ENCODE peak calls at places on chromosome 10, in seven cellular contexts. One of them, this sample, is unnamed.

GRCh38 chr10:132576671-132577349 is 39.2 kb downstream of the INPP5A start:
- DNase-seq in dorsolateral prefrontal cortex: no peak
- DNase-seq in D721Med: no peak
- DNase-seq in A673: no peak
- DNase-seq in suprapubic skin: no peak
- DNase-seq in uterus: no peak
- DNase-seq in neural crest cell: no peak
- DNase-seq in this sample: no peak

GRCh38 chr10:122127943-122128342 is 139.0 kb downstream of the TACC2 start:
- DNase-seq in D721Med: no peak
- DNase-seq in uterus: no peak
- DNase-seq in suprapubic skin: no peak
- DNase-seq in A673: no peak
- DNase-seq in dorsolateral prefrontal cortex: no peak
- DNase-seq in neural crest cell: no peak
- DNase-seq in this sample: no peak

GRCh38 chr10:86868353-86868752 is 89.1 kb downstream of the MMRN2 start:
- DNase-seq in uterus: no peak
- DNase-seq in neural crest cell: peak; percentile 31
- DNase-seq in dorsolateral prefrontal cortex: peak; percentile 34
- DNase-seq in suprapubic skin: no peak
- DNase-seq in A673: peak; percentile 92
- DNase-seq in D721Med: peak; percentile 26
- DNase-seq in this sample: no peak

GRCh38 chr10:68208424-68209042 is 23.4 kb downstream of the ATOH7 start:
- DNase-seq in suprapubic skin: no peak
- DNase-seq in neural crest cell: peak; percentile 51
- DNase-seq in dorsolateral prefrontal cortex: peak; percentile 50
- DNase-seq in uterus: no peak
- DNase-seq in A673: peak; percentile 85
- DNase-seq in D721Med: no peak
- DNase-seq in this sample: no peak

GRCh38 chr10:97356318-97356914 is 21.9 kb upstream of the FRAT2 start:
- DNase-seq in suprapubic skin: no peak
- DNase-seq in dorsolateral prefrontal cortex: no peak
- DNase-seq in uterus: no peak
- DNase-seq in D721Med: no peak
- DNase-seq in A673: no peak
- DNase-seq in neural crest cell: no peak
- DNase-seq in this sample: no peak

GRCh38 chr10:95814011-95814727 is 58.2 kb downstream of the ENTPD1 start:
- DNase-seq in D721Med: no peak
- DNase-seq in dorsolateral prefrontal cortex: no peak
- DNase-seq in A673: peak; percentile 3
- DNase-seq in suprapubic skin: no peak
- DNase-seq in neural crest cell: peak; percentile 15
- DNase-seq in uterus: no peak
- DNase-seq in this sample: no peak

GRCh38 chr10:101619983-101620382 is 31.9 kb downstream of the DPCD start:
- DNase-seq in dorsolateral prefrontal cortex: no peak
- DNase-seq in uterus: no peak
- DNase-seq in neural crest cell: no peak
- DNase-seq in A673: no peak
- DNase-seq in suprapubic skin: no peak
- DNase-seq in D721Med: peak; percentile 63
- DNase-seq in this sample: no peak

GRCh38 chr10:78414380-78414779 is 380.7 kb downstream of the RPS24 start:
- DNase-seq in suprapubic skin: no peak
- DNase-seq in neural crest cell: no peak
- DNase-seq in D721Med: no peak
- DNase-seq in A673: peak; percentile 23
- DNase-seq in uterus: no peak
- DNase-seq in dorsolateral prefrontal cortex: no peak
- DNase-seq in this sample: no peak

GRCh38 chr10:80552151-80552646 is 14.5 kb downstream of the SH2D4B start:
- DNase-seq in uterus: no peak
- DNase-seq in D721Med: no peak
- DNase-seq in dorsolateral prefrontal cortex: no peak
- DNase-seq in suprapubic skin: no peak
- DNase-seq in A673: no peak
- DNase-seq in neural crest cell: no peak
- DNase-seq in this sample: no peak

GRCh38 chr10:61830846-61831273 is 70.6 kb upstream of the ARID5B start:
- DNase-seq in uterus: no peak
- DNase-seq in neural crest cell: no peak
- DNase-seq in A673: no peak
- DNase-seq in suprapubic skin: no peak
- DNase-seq in dorsolateral prefrontal cortex: no peak
- DNase-seq in D721Med: no peak
- DNase-seq in this sample: no peak

GRCh38 chr10:28307267-28307666 is 4.4 kb upstream of the MPP7 start:
- DNase-seq in dorsolateral prefrontal cortex: no peak
- DNase-seq in neural crest cell: no peak
- DNase-seq in D721Med: no peak
- DNase-seq in suprapubic skin: no peak
- DNase-seq in uterus: no peak
- DNase-seq in A673: no peak
- DNase-seq in this sample: no peak

GRCh38 chr10:20744851-20745250 is 152.3 kb downstream of the NEBL start:
- DNase-seq in uterus: no peak
- DNase-seq in dorsolateral prefrontal cortex: no peak
- DNase-seq in A673: no peak
- DNase-seq in D721Med: no peak
- DNase-seq in neural crest cell: no peak
- DNase-seq in suprapubic skin: no peak
- DNase-seq in this sample: no peak

GRCh38 chr10:114544045-114544659 is 113.9 kb downstream of the ABLIM1 start:
- DNase-seq in neural crest cell: no peak
- DNase-seq in suprapubic skin: no peak
- DNase-seq in dorsolateral prefrontal cortex: no peak
- DNase-seq in A673: no peak
- DNase-seq in uterus: no peak
- DNase-seq in D721Med: no peak
- DNase-seq in this sample: no peak

GRCh38 chr10:86440874-86441838 is 74.6 kb upstream of the GRID1 start:
- DNase-seq in suprapubic skin: no peak
- DNase-seq in neural crest cell: no peak
- DNase-seq in dorsolateral prefrontal cortex: no peak
- DNase-seq in D721Med: peak; percentile 24
- DNase-seq in uterus: no peak
- DNase-seq in A673: no peak
- DNase-seq in this sample: no peak

GRCh38 chr10:129837909-129838582 is 126.0 kb downstream of the EBF3 start:
- DNase-seq in uterus: no peak
- DNase-seq in A673: no peak
- DNase-seq in dorsolateral prefrontal cortex: no peak
- DNase-seq in suprapubic skin: peak; percentile 46
- DNase-seq in D721Med: no peak
- DNase-seq in neural crest cell: no peak
- DNase-seq in this sample: no peak

GRCh38 chr10:86340176-86340990 is 26.2 kb downstream of the GRID1 start:
- DNase-seq in uterus: no peak
- DNase-seq in D721Med: no peak
- DNase-seq in dorsolateral prefrontal cortex: peak; percentile 7
- DNase-seq in A673: no peak
- DNase-seq in suprapubic skin: no peak
- DNase-seq in neural crest cell: no peak
- DNase-seq in this sample: no peak

GRCh38 chr10:121077331-121077730 is 226.2 kb downstream of the WDR11 start:
- DNase-seq in D721Med: no peak
- DNase-seq in neural crest cell: no peak
- DNase-seq in suprapubic skin: peak; percentile 80
- DNase-seq in uterus: peak; percentile 22
- DNase-seq in A673: peak; percentile 25
- DNase-seq in dorsolateral prefrontal cortex: no peak
- DNase-seq in this sample: peak; percentile 61

GRCh38 chr10:81179805-81180452 is 642.2 kb downstream of the SH2D4B start:
- DNase-seq in suprapubic skin: no peak
- DNase-seq in dorsolateral prefrontal cortex: no peak
- DNase-seq in D721Med: no peak
- DNase-seq in A673: peak; percentile 57
- DNase-seq in neural crest cell: peak; percentile 1
- DNase-seq in uterus: no peak
- DNase-seq in this sample: no peak

GRCh38 chr10:11684717-11685645 is 57.2 kb upstream of the ECHDC3 start:
- DNase-seq in D721Med: no peak
- DNase-seq in uterus: peak; percentile 52
- DNase-seq in neural crest cell: no peak
- DNase-seq in A673: peak; percentile 82
- DNase-seq in suprapubic skin: peak; percentile 88
- DNase-seq in dorsolateral prefrontal cortex: peak; percentile 91
- DNase-seq in this sample: peak; percentile 43

GRCh38 chr10:133016493-133017202 is 71.1 kb upstream of the ADGRA1 start:
- DNase-seq in A673: no peak
- DNase-seq in dorsolateral prefrontal cortex: no peak
- DNase-seq in uterus: no peak
- DNase-seq in D721Med: no peak
- DNase-seq in neural crest cell: no peak
- DNase-seq in suprapubic skin: no peak
- DNase-seq in this sample: no peak

GRCh38 chr10:60570272-60570865 is 180.7 kb upstream of the ANK3 start:
- DNase-seq in uterus: no peak
- DNase-seq in suprapubic skin: no peak
- DNase-seq in A673: peak; percentile 4
- DNase-seq in neural crest cell: no peak
- DNase-seq in dorsolateral prefrontal cortex: no peak
- DNase-seq in D721Med: no peak
- DNase-seq in this sample: no peak

GRCh38 chr10:74051729-74052342 is 53.9 kb downstream of the VCL start:
- DNase-seq in A673: no peak
- DNase-seq in D721Med: no peak
- DNase-seq in uterus: no peak
- DNase-seq in dorsolateral prefrontal cortex: no peak
- DNase-seq in suprapubic skin: no peak
- DNase-seq in neural crest cell: no peak
- DNase-seq in this sample: no peak

GRCh38 chr10:33212061-33212748 is 122.3 kb downstream of the NRP1 start:
- DNase-seq in dorsolateral prefrontal cortex: no peak
- DNase-seq in suprapubic skin: no peak
- DNase-seq in uterus: no peak
- DNase-seq in neural crest cell: no peak
- DNase-seq in A673: no peak
- DNase-seq in D721Med: no peak
- DNase-seq in this sample: no peak

GRCh38 chr10:11755512-11756247 is 13.5 kb downstream of the ECHDC3 start:
- DNase-seq in D721Med: no peak
- DNase-seq in dorsolateral prefrontal cortex: no peak
- DNase-seq in A673: no peak
- DNase-seq in uterus: no peak
- DNase-seq in suprapubic skin: no peak
- DNase-seq in neural crest cell: no peak
- DNase-seq in this sample: no peak

GRCh38 chr10:101032637-101033201 is 1.7 kb downstream of the SFXN3 start:
- DNase-seq in neural crest cell: no peak
- DNase-seq in suprapubic skin: peak; percentile 84
- DNase-seq in dorsolateral prefrontal cortex: peak; percentile 78
- DNase-seq in uterus: peak; percentile 60
- DNase-seq in D721Med: peak; percentile 44
- DNase-seq in A673: peak; percentile 74
- DNase-seq in this sample: peak; percentile 65

GRCh38 chr10:89576022-89576421 is 40.6 kb upstream of the SLC16A12 start:
- DNase-seq in uterus: no peak
- DNase-seq in neural crest cell: no peak
- DNase-seq in D721Med: no peak
- DNase-seq in suprapubic skin: no peak
- DNase-seq in A673: no peak
- DNase-seq in dorsolateral prefrontal cortex: no peak
- DNase-seq in this sample: no peak

GRCh38 chr10:79260803-79261740 is 86.2 kb upstream of the PPIF start:
- DNase-seq in dorsolateral prefrontal cortex: peak; percentile 75
- DNase-seq in suprapubic skin: no peak
- DNase-seq in neural crest cell: no peak
- DNase-seq in D721Med: peak; percentile 57
- DNase-seq in A673: no peak
- DNase-seq in uterus: peak; percentile 49
- DNase-seq in this sample: no peak

DNA sequence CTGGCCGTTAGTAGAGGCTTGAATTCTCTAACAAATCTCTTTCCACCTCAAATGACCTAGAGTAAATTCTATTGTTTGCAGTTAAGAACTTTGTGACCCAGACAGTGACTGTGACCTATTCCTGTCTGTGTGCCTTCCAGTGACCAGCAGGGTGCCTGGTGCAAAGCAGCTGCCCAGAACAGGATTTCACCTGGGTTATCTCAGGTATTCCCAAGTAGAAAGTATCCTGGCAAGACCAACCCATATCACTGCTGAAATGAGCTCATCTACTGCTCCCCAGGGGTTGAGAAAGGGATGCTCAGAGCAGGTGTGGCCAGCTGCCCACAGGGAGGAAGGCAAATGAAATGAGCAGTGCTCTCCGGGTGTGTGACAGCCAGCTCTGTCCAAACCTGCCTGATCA is 2.1 kb upstream of the MSMB start:
- DNase-seq in dorsolateral prefrontal cortex: no peak
- DNase-seq in uterus: no peak
- DNase-seq in neural crest cell: no peak
- DNase-seq in D721Med: no peak
- DNase-seq in suprapubic skin: no peak
- DNase-seq in A673: no peak
- DNase-seq in this sample: no peak
- TF ChIP-seq CTCF in dorsolateral prefrontal cortex: no peak
- TF ChIP-seq CTCF in uterus: no peak
- TF ChIP-seq CTCF in neural crest cell: no peak
- TF ChIP-seq CTCF in D721Med: no peak
- TF ChIP-seq CTCF in suprapubic skin: no peak
- TF ChIP-seq CTCF in A673: no peak
- TF ChIP-seq CTCF in this sample: no peak

GRCh38 chr10:1227505-1228402 is 171.6 kb downstream of the WDR37 start:
- DNase-seq in A673: no peak
- DNase-seq in uterus: no peak
- DNase-seq in suprapubic skin: no peak
- DNase-seq in neural crest cell: no peak
- DNase-seq in D721Med: no peak
- DNase-seq in dorsolateral prefrontal cortex: no peak
- DNase-seq in this sample: no peak
- TF ChIP-seq CTCF in A673: peak; percentile 17
- TF ChIP-seq CTCF in uterus: no peak
- TF ChIP-seq CTCF in suprapubic skin: no peak
- TF ChIP-seq CTCF in neural crest cell: peak; percentile 44
- TF ChIP-seq CTCF in D721Med: peak; percentile 6
- TF ChIP-seq CTCF in dorsolateral prefrontal cortex: no peak
- TF ChIP-seq CTCF in this sample: no peak

GRCh38 chr10:49418328-49418727 is 22.4 kb upstream of the DRGX start:
- DNase-seq in dorsolateral prefrontal cortex: no peak
- DNase-seq in A673: no peak
- DNase-seq in neural crest cell: no peak
- DNase-seq in uterus: no peak
- DNase-seq in D721Med: no peak
- DNase-seq in suprapubic skin: no peak
- DNase-seq in this sample: no peak
- TF ChIP-seq CTCF in dorsolateral prefrontal cortex: no peak
- TF ChIP-seq CTCF in A673: no peak
- TF ChIP-seq CTCF in neural crest cell: peak; percentile 49
- TF ChIP-seq CTCF in uterus: no peak
- TF ChIP-seq CTCF in D721Med: no peak
- TF ChIP-seq CTCF in suprapubic skin: no peak
- TF ChIP-seq CTCF in this sample: no peak

DNA sequence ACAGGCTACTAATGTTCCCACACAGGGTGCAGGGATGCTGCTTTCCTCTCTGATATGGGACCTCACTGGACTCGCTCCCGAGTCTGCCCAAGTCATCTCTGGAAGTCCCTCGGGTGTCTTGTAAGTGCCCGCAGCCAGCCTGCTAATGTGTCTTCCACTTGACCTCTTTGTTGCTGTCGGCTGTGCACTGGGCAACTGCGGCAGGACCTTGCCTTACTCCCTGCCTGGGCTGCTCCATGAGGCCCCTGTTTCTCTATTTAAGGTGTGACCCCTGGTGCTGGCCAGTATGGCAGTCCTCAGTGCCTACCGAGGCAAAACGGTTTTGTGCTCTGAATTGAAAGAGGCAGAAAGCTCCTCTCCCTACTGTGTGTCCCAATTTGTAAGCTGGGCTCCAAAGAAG is 88.8 kb upstream of the DUSP5 start:
- DNase-seq in A673: no peak
- DNase-seq in uterus: no peak
- DNase-seq in suprapubic skin: no peak
- DNase-seq in dorsolateral prefrontal cortex: no peak
- DNase-seq in neural crest cell: no peak
- DNase-seq in D721Med: no peak
- DNase-seq in this sample: no peak
- TF ChIP-seq CTCF in A673: no peak
- TF ChIP-seq CTCF in uterus: no peak
- TF ChIP-seq CTCF in suprapubic skin: no peak
- TF ChIP-seq CTCF in dorsolateral prefrontal cortex: no peak
- TF ChIP-seq CTCF in neural crest cell: no peak
- TF ChIP-seq CTCF in D721Med: no peak
- TF ChIP-seq CTCF in this sample: no peak